ENCODE peak calls at places on chromosomes 16 and 17, in seven cellular contexts. B is GM23338, X is neural progenitor cell, I is GM23248, J is HCT116, V is OCI-LY7, Z is hepatocyte. F is an unnamed sample.

GRCh38 chr17:2239882-2240430 is 63.6 kb downstream of the SMG6 start:
- DNase-seq in X (no peak), B (no peak), J (no peak), I (peak; percentile 95), Z (no peak), V (peak; percentile 74), F (no peak)

GRCh38 chr16:81549547-81550411 is 105.2 kb downstream of the CMIP start:
- DNase-seq in B (no peak), J (no peak), V (no peak), X (no peak), I (no peak), Z (no peak), F (no peak)

GRCh38 chr17:52828621-52829020 is 670.1 kb upstream of the CA10 start:
- DNase-seq in I (no peak), V (no peak), B (peak; percentile 23), Z (no peak), X (no peak), J (no peak), F (no peak)

GRCh38 chr17:39919087-39919683 is 750 bp upstream of the GSDMB start:
- DNase-seq in X (no peak), V (no peak), Z (no peak), I (no peak), B (no peak), J (no peak), F (no peak)

GRCh38 chr16:48617711-48618148 is 7.8 kb upstream of the N4BP1 start:
- DNase-seq in B (no peak), Z (no peak), J (no peak), X (no peak), I (peak; percentile 78), V (no peak), F (no peak)

GRCh38 chr17:74176546-74177001 is 26.9 kb upstream of the RPL38 start:
- DNase-seq in B (peak; percentile 88), J (peak; percentile 56), I (peak; percentile 78), X (peak; percentile 85), V (peak; percentile 63), Z (peak; percentile 85), F (peak; percentile 91)

GRCh38 chr16:56107944-56108583 is 83.2 kb upstream of the GNAO1 start:
- DNase-seq in V (no peak), B (no peak), J (no peak), I (no peak), X (no peak), Z (no peak), F (no peak)

GRCh38 chr17:2484876-2485275 is 26.8 kb downstream of the METTL16 start:
- DNase-seq in I (no peak), Z (no peak), J (no peak), X (peak; percentile 75), V (no peak), B (peak; percentile 73), F (no peak)

GRCh38 chr17:51819341-51819740 is 339.2 kb downstream of the CA10 start:
- DNase-seq in V (no peak), Z (no peak), J (no peak), I (no peak), B (no peak), X (no peak), F (no peak)

GRCh38 chr17:17547210-17547764 is 44.2 kb downstream of the PEMT start:
- DNase-seq in B (no peak), Z (no peak), I (no peak), V (no peak), X (no peak), J (no peak), F (peak; percentile 81)

GRCh38 chr16:54244061-54244886 is 42.3 kb downstream of the IRX3 start:
- DNase-seq in J (no peak), X (no peak), V (no peak), I (no peak), B (no peak), Z (no peak), F (no peak)

GRCh38 chr17:40338058-40338457 is 26.5 kb downstream of the GJD3 start:
- DNase-seq in X (no peak), V (no peak), J (no peak), B (no peak), Z (no peak), I (no peak), F (no peak)

GRCh38 chr17:1398900-1399299 is 1.1 kb downstream of the YWHAE start:
- DNase-seq in V (peak; percentile 44), X (peak; percentile 23), B (no peak), I (peak; percentile 76), J (no peak), Z (peak; percentile 48), F (no peak)

GRCh38 chr17:27245230-27245696 is 48.7 kb upstream of the WSB1 start:
- DNase-seq in V (peak; percentile 77), J (peak; percentile 69), I (peak; percentile 95), B (peak; percentile 90), X (peak; percentile 85), Z (peak; percentile 90), F (peak; percentile 84)

GRCh38 chr17:48724241-48725004 is 1.4 kb downstream of the PRAC2 start:
- DNase-seq in V (peak; percentile 58), J (peak; percentile 32), B (peak; percentile 87), I (peak; percentile 89), Z (peak; percentile 91), X (peak; percentile 91), F (peak; percentile 83)

GRCh38 chr17:48181653-48182052 is 74.1 kb downstream of the SNX11 start:
- DNase-seq in I (peak; percentile 36), B (peak; percentile 78), Z (peak; percentile 21), J (peak; percentile 44), V (no peak), X (peak; percentile 60), F (no peak)

GRCh38 chr16:87604572-87605135 is 2.3 kb downstream of the JPH3 start:
- DNase-seq in X (no peak), V (no peak), Z (no peak), I (no peak), B (no peak), J (no peak), F (peak; percentile 85)

GRCh38 chr16:87601322-87602004 is 845 bp upstream of the JPH3 start:
- DNase-seq in V (no peak), X (peak; percentile 43), I (no peak), J (no peak), B (peak; percentile 45), Z (no peak), F (peak; percentile 50)

GRCh38 chr16:87602005-87602790 is at the start of gene JPH3:
- DNase-seq in J (no peak), Z (peak; percentile 62), B (peak; percentile 84), I (no peak), X (peak; percentile 80), V (no peak), F (peak; percentile 92)

GRCh38 chr16:87603684-87604571 is 1.6 kb downstream of the JPH3 start:
- DNase-seq in Z (no peak), X (peak; percentile 72), B (peak; percentile 70), J (no peak), V (no peak), I (no peak), F (peak; percentile 77)

DNA sequence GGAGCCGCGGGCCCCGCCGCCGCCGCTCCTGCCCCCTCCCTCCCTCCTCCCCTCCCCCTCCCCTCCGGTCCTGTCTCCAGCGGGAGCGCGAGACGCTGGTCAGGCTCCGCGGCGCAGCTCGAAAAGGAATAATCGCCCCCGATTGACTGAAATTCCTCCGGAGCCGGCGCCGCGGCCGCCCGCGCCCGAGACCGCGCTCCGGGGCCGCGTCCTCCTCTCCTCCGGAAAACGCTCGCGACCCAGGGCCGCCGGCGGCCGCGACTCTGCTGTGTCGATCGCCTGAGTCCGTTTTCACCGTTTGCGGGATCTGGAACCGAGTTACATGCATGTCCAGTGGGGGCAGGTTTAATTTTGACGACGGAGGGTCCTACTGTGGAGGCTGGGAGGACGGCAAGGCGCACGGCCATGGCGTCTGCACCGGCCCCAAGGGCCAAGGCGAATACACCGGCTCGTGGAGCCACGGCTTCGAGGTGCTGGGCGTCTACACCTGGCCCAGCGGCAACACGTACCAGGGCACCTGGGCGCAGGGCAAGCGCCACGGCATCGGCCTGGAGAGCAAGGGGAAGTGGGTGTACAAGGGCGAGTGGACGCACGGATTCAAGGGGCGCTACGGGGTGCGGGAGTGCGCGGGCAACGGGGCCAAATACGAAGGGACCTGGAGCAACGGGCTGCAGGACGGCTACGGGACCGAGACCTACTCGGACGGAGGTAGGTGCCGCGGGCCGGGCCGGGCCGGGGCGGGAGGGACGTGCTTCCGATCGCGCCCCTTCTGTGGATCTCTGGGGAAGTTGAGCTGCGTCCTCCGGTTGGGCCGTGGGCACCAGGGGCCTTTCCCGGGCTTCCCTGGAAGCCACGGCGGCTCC is 744 bp downstream of the JPH3 start:
- DNase-seq in J (no peak), B (peak; percentile 70), X (peak; percentile 87), I (peak; percentile 9), Z (no peak), V (no peak), F (peak; percentile 83)
- TF ChIP-seq EZH2phosphoT487 in J (no peak), B (no peak), X (no peak), I (peak; percentile 59), Z (peak; percentile 54), V (no peak), F (peak; percentile 48)

GRCh38 chr17:8005357-8005756 is 2.9 kb downstream of the GUCY2D start:
- DNase-seq in Z (no peak), J (no peak), V (no peak), B (no peak), X (no peak), I (peak; percentile 49), F (no peak)
- TF ChIP-seq EZH2phosphoT487 in Z (no peak), J (no peak), V (no peak), B (no peak), X (no peak), I (no peak), F (no peak)

GRCh38 chr17:78284146-78284545 is 52.7 kb downstream of the TMEM235 start:
- DNase-seq in J (no peak), V (no peak), X (no peak), Z (peak; percentile 80), B (no peak), I (peak; percentile 65), F (no peak)
- TF ChIP-seq EZH2phosphoT487 in J (no peak), V (no peak), X (no peak), Z (no peak), B (no peak), I (no peak), F (no peak)

GRCh38 chr17:42409467-42410351 is 13.3 kb downstream of the CAVIN1 start:
- DNase-seq in V (no peak), J (peak; percentile 69), I (peak; percentile 97), X (no peak), B (no peak), Z (peak; percentile 54), F (no peak)

GRCh38 chr17:42411905-42412679 is 11.0 kb downstream of the CAVIN1 start:
- DNase-seq in V (no peak), B (no peak), X (no peak), I (no peak), J (no peak), Z (no peak), F (no peak)

GRCh38 chr17:42408076-42408475 is 15.0 kb downstream of the CAVIN1 start:
- DNase-seq in B (peak; percentile 47), J (no peak), I (peak; percentile 41), X (no peak), V (no peak), Z (no peak), F (no peak)

GRCh38 chr17:42413464-42414040 is 9.5 kb downstream of the CAVIN1 start:
- DNase-seq in Z (no peak), X (no peak), V (no peak), B (no peak), J (no peak), I (peak; percentile 56), F (no peak)

GRCh38 chr17:42411321-42411820 is 11.7 kb downstream of the CAVIN1 start:
- DNase-seq in Z (no peak), X (no peak), J (no peak), B (no peak), I (peak; percentile 53), V (no peak), F (no peak)
- TF ChIP-seq EZH2phosphoT487 in Z (no peak), X (no peak), J (no peak), B (no peak), I (no peak), V (no peak), F (no peak)

F was measured in SK-N-SH.